ENCODE peak calls at places on chromosomes 16 and 17, in seven cellular contexts. Z is AG04450; E is NCI-H524; P is left colon; O is body of pancreas; Y is lower leg skin; D is stimulated activated CD4-positive, alpha-beta T cell treated with anti-CD3 and anti-CD28 coated beads, Interleukin-4, amount 100 ng/mL, for 1 hour. M is an unnamed sample.

GRCh38 chr16:67666032-67666537 is 465 bp downstream of the ENKD1 start:
- DNase-seq in Z (no peak), E (no peak), P (peak), O (peak), Y (no peak), D (no peak), M (no peak)

GRCh38 chr17:3796822-3797170 is 4.2 kb downstream of the ITGAE start:
- DNase-seq in Z (no peak), E (no peak), P (no peak), O (no peak), Y (no peak), D (no peak), M (no peak)

GRCh38 chr17:43601280-43602050 is 55.3 kb upstream of the ETV4 start:
- DNase-seq in Z (no peak), E (no peak), P (peak), O (peak), Y (no peak), D (no peak), M (no peak)

GRCh38 chr17:38578641-38579480 is 26.9 kb downstream of the SRCIN1 start:
- DNase-seq in Z (no peak), E (no peak), P (no peak), O (no peak), Y (no peak), D (no peak), M (no peak)

GRCh38 chr17:76997981-76998531 is 129.9 kb downstream of the MGAT5B start:
- DNase-seq in Z (no peak), E (no peak), P (no peak), O (peak), Y (no peak), D (no peak), M (no peak)

GRCh38 chr16:54342966-54343365 is 56.4 kb upstream of the IRX3 start:
- DNase-seq in Z (no peak), E (no peak), P (no peak), O (no peak), Y (no peak), D (no peak), M (no peak)

GRCh38 chr17:35651467-35651866 is 64.3 kb downstream of the AP2B1 start:
- DNase-seq in Z (no peak), E (no peak), P (no peak), O (no peak), Y (no peak), D (no peak), M (no peak)

GRCh38 chr17:49381793-49382192 is 19.7 kb upstream of the ZNF652 start:
- DNase-seq in Z (no peak), E (no peak), P (peak), O (no peak), Y (no peak), D (no peak), M (no peak)

GRCh38 chr17:78252701-78253635 is 21.5 kb downstream of the TMEM235 start:
- DNase-seq in Z (no peak), E (no peak), P (no peak), O (no peak), Y (no peak), D (no peak), M (no peak)

GRCh38 chr17:6245301-6245810 is 175.2 kb downstream of the WSCD1 start:
- DNase-seq in Z (no peak), E (no peak), P (no peak), O (no peak), Y (no peak), D (no peak), M (no peak)

GRCh38 chr16:73125860-73126259 is 77.9 kb upstream of the ZFHX3 start:
- DNase-seq in Z (peak), E (no peak), P (no peak), O (peak), Y (no peak), D (no peak), M (no peak)

GRCh38 chr16:25073849-25074248 is 37.7 kb upstream of the LCMT1 start:
- DNase-seq in Z (no peak), E (no peak), P (no peak), O (no peak), Y (no peak), D (no peak), M (no peak)

GRCh38 chr17:61150686-61151299 is 248.8 kb upstream of the TBX2 start:
- DNase-seq in Z (no peak), E (no peak), P (no peak), O (no peak), Y (no peak), D (no peak), M (no peak)